ENCODE peak calls at places on chromosomes 3 and 15, in nine cellular contexts. F is cardiac muscle cell; T is GM12864; O is dorsolateral prefrontal cortex; Q is CD8-positive, alpha-beta T cell; W is mesenchymal stem cell; Y is GM23248; R is ovary; N is LNCaP clone FGC. U is an unnamed sample.

GRCh38 chr3:148991219-148992026 is at the start of gene GYG1:
- DNase-seq in N (peak), T (peak), Q (peak), R (peak), O (peak), F (peak), W (peak), Y (peak), U (peak)

GRCh38 chr3:58051196-58051595 is 43.0 kb downstream of the FLNB start:
- DNase-seq in Y (peak), N (no peak), F (no peak), T (no peak), Q (no peak), R (peak), W (peak), O (no peak), U (no peak)

GRCh38 chr3:33440328-33440577 is at the start of gene UBP1:
- DNase-seq in Q (no peak), Y (no peak), R (peak), T (no peak), O (no peak), F (no peak), N (no peak), W (no peak), U (no peak)

GRCh38 chr3:150292891-150293290 is 115.2 kb upstream of the TSC22D2 start:
- DNase-seq in T (no peak), Q (no peak), Y (peak), F (no peak), R (no peak), N (no peak), W (peak), O (no peak), U (no peak)

GRCh38 chr3:185280572-185281365 is 26.9 kb upstream of the EHHADH start:
- DNase-seq in N (no peak), Q (no peak), W (peak), R (no peak), O (no peak), T (no peak), Y (peak), F (peak), U (peak)

GRCh38 chr3:188792788-188793187 is 379.0 kb upstream of the TPRG1 start:
- DNase-seq in Q (no peak), R (no peak), O (peak), W (no peak), T (no peak), F (peak), N (no peak), Y (peak), U (no peak)

GRCh38 chr3:15330031-15330596 is 2.3 kb downstream of the SH3BP5 start:
- DNase-seq in Y (peak), O (no peak), R (peak), Q (no peak), F (no peak), N (no peak), W (no peak), T (no peak), U (no peak)

GRCh38 chr3:3998140-3998977 is 199.1 kb downstream of the LRRN1 start:
- DNase-seq in Y (peak), N (peak), Q (no peak), O (no peak), W (peak), F (peak), R (no peak), T (peak), U (peak)

GRCh38 chr15:59501531-59502113 is 63.6 kb downstream of the FAM81A start:
- DNase-seq in Y (peak), W (peak), F (peak), Q (no peak), T (peak), N (no peak), O (peak), R (no peak), U (peak)

GRCh38 chr15:68794307-68794706 is 26.4 kb downstream of the ANP32A start:
- DNase-seq in Q (no peak), T (no peak), F (no peak), R (no peak), O (no peak), Y (no peak), N (no peak), W (no peak), U (no peak)

GRCh38 chr15:73021139-73021621 is 31.1 kb upstream of the NEO1 start:
- DNase-seq in W (peak), O (no peak), Y (no peak), N (no peak), T (no peak), Q (no peak), R (no peak), F (peak), U (peak)

GRCh38 chr15:81942157-81942556 is 103.7 kb downstream of the MEX3B start:
- DNase-seq in N (no peak), O (no peak), T (no peak), W (no peak), Q (no peak), Y (no peak), F (no peak), R (no peak), U (no peak)

GRCh38 chr15:98025237-98025636 is 64.7 kb downstream of the ARRDC4 start:
- DNase-seq in Y (peak), O (no peak), N (no peak), Q (no peak), F (no peak), W (no peak), R (no peak), T (no peak), U (no peak)

GRCh38 chr15:92877000-92877399 is 23.1 kb upstream of the CHD2 start:
- DNase-seq in N (no peak), R (no peak), Q (no peak), O (no peak), F (no peak), W (no peak), T (no peak), Y (no peak), U (no peak)

GRCh38 chr3:162390891-162391290 is 894.3 kb downstream of the OTOL1 start:
- DNase-seq in Y (peak), O (no peak), N (no peak), Q (no peak), R (no peak), F (no peak), W (peak), T (no peak), U (no peak)

GRCh38 chr3:128006471-128007424 is 45.5 kb upstream of the SEC61A1 start:
- DNase-seq in R (no peak), W (no peak), F (no peak), Y (peak), O (no peak), Q (no peak), N (no peak), T (no peak), U (no peak)

GRCh38 chr3:123834631-123835030 is 49.5 kb downstream of the MYLK start:
- DNase-seq in T (no peak), F (no peak), Y (peak), R (no peak), Q (no peak), O (no peak), N (no peak), W (peak), U (no peak)

GRCh38 chr3:138600341-138600740 is 6.3 kb upstream of the CEP70 start:
- DNase-seq in F (no peak), N (no peak), Q (no peak), R (no peak), O (no peak), Y (peak), W (no peak), T (no peak), U (no peak)

DNA sequence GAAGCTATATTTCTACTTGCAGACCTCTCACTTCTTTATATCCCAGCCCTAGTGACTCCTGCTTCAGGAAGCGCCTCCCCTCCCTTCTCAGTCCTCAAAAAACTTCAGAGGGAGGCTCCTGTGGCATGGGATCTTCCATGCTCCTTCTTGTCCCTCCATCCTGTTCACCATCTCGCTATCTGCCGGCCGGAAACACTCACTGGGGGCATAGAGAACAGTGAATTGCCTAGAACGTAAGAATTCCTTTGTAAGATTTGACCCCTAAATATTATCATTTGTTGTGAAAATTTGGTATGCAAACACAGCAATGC is 218.6 kb upstream of the ATP10A start:
- DNase-seq in W (no peak), T (no peak), Y (no peak), O (no peak), R (no peak), N (no peak), F (no peak), Q (no peak), U (no peak)
- H3K4me3 ChIP-seq in W (no peak), T (no peak), Y (no peak), O (peak), R (no peak), N (peak), F (no peak), Q (peak), U (peak)

DNA sequence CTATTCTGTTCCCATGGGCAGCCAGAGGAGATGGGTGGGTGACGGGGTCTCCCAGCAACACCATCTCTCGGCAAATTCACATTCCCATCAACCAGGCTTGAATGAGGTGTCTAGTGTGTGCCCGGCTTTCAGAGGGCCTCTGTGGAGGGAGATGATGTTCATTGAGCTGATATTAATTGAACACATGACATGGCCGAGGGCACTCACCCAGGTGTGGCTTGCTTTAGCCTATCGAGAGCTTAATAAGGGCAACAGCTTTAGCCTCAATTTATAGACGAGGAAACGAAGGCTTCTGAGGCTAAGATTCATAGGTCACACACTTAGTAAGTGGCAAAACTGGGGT is 287.9 kb downstream of the UACA start:
- DNase-seq in Q (no peak), Y (no peak), F (no peak), R (no peak), W (no peak), O (no peak), T (no peak), N (no peak), U (no peak)
- H3K4me3 ChIP-seq in Q (peak), Y (peak), F (no peak), R (no peak), W (peak), O (peak), T (no peak), N (no peak), U (no peak)

DNA sequence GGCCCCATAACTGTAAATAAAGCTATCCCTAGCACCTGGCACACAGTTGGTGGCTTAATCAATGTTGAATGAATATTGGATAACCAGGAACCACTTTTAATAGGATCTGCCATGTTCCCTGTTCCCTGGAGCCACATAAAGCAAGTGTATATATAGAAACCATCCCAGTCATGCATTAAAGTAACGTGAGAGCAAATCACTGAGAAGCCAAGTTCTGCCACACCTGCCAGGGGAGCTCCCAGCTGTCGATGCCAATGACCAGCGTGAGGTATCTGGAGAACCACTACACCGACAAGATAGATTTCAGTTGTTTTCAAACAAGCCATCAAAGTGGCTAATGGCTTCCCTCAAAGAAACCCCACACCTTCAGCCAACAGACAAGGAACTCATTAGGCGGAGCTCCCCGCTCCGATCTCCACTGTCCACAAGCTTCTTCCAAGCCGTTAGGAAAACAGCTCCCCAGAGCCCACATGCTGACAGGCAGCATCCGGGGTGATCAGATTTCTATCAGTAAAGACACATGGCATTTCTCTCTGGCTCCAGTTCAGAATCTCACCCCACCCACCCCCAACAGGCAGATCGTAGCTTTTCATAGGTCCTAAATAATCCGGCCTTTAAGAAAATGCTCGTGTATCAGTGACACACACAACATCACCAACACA is 54.3 kb upstream of the SPATA12 start:
- DNase-seq in W (no peak), N (no peak), Q (no peak), R (no peak), O (no peak), T (no peak), F (no peak), Y (no peak), U (no peak)
- H3K4me3 ChIP-seq in W (peak), N (no peak), Q (no peak), R (no peak), O (no peak), T (no peak), F (no peak), Y (no peak), U (no peak)

GRCh38 chr15:79167776-79168175 is 77.2 kb upstream of the RASGRF1 start:
- DNase-seq in R (no peak), O (no peak), Q (no peak), T (no peak), W (no peak), Y (no peak), F (no peak), N (no peak), U (no peak)

GRCh38 chr15:79171320-79172031 is 80.9 kb upstream of the RASGRF1 start:
- DNase-seq in N (no peak), R (no peak), Q (no peak), T (no peak), F (no peak), O (no peak), W (no peak), Y (no peak), U (no peak)

GRCh38 chr15:79168922-79169322 is 78.3 kb upstream of the RASGRF1 start:
- DNase-seq in N (no peak), W (peak), T (no peak), Q (no peak), F (peak), R (no peak), O (peak), Y (peak), U (no peak)

GRCh38 chr15:79170256-79170664 is 79.7 kb upstream of the RASGRF1 start:
- DNase-seq in W (peak), Y (peak), F (no peak), T (no peak), R (no peak), Q (no peak), N (peak), O (no peak), U (no peak)

GRCh38 chr15:79169531-79170123 is 79.0 kb upstream of the RASGRF1 start:
- DNase-seq in T (no peak), F (no peak), Q (no peak), O (no peak), N (no peak), R (no peak), W (no peak), Y (peak), U (no peak)
- H3K4me3 ChIP-seq in T (no peak), F (no peak), Q (no peak), O (no peak), N (no peak), R (no peak), W (no peak), Y (no peak), U (no peak)

DNA sequence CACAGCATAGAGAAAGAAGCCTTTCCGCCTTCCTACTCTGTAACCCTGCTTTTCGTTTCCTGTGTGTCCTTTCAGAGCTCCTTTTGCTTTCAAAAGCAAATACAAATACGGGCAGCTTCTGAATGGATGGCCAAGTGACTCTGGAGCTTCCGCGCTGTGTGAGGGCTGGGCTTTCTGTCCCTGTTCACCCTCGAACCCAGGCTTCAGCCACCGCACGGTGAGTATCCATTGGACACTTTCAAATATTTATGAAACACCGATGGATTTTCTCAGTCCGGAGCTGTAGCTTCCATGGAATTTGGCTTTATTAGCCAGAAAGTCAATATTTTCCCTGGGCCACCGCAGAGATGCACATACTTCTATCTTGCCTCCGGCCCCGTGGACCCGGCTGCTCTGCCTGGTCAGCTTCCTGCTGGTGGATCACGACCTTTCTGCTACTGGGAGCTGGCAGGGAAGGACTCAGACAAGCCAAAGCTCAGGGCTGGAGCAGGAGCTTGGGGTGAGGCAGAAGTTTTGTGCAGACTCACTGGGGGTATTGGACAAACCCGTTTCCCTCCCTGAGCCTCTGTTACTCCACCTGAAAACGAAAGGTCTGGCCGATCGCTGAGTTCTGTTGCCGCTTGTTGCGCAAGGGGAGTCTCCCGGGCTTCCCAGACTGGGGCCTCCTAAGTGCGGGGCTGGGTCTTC is 63.6 kb downstream of the LINGO1 start:
- DNase-seq in Y (no peak), Q (no peak), O (no peak), N (no peak), T (no peak), F (no peak), W (peak), R (peak), U (no peak)
- H3K4me3 ChIP-seq in Y (no peak), Q (no peak), O (peak), N (no peak), T (no peak), F (no peak), W (peak), R (peak), U (no peak)

DNA sequence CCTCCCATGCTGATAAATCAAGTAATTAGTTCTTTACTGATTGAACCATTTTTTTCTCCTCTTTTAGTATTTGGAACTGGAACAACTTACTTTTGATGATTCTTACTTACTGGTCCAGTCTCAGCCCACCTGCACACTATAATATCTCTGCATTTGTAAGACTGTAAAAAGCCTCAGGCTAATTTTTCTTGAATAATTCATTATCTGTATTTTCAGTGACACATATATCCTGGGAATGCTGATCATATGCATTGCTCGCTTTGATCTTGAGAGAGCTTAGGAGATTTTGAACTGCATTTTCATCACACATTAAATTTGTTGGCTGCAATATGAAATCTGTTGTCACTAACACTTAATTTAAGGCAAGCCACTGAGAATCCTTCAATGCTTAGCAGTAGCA is 760.6 kb downstream of the EDEM1 start:
- DNase-seq in O (no peak), N (no peak), Y (no peak), R (no peak), Q (no peak), T (no peak), W (no peak), F (no peak), U (no peak)
- H3K4me3 ChIP-seq in O (no peak), N (no peak), Y (no peak), R (no peak), Q (no peak), T (no peak), W (no peak), F (no peak), U (no peak)

GRCh38 chr3:71721002-71721401 is 4.2 kb downstream of the EIF4E3 start:
- DNase-seq in R (no peak), F (no peak), Y (no peak), N (no peak), T (no peak), O (no peak), Q (no peak), W (no peak), U (no peak)

GRCh38 chr3:71723452-71724170 is 1.6 kb downstream of the EIF4E3 start:
- DNase-seq in F (no peak), Y (no peak), Q (peak), N (no peak), W (no peak), O (no peak), T (no peak), R (no peak), U (no peak)

GRCh38 chr3:71724171-71724453 is 1.1 kb downstream of the EIF4E3 start:
- DNase-seq in T (no peak), Q (no peak), N (no peak), O (no peak), R (no peak), Y (no peak), F (no peak), W (no peak), U (no peak)

GRCh38 chr3:71721721-71722157 is 3.5 kb downstream of the EIF4E3 start:
- DNase-seq in R (no peak), Q (peak), W (no peak), N (no peak), F (no peak), O (no peak), Y (no peak), T (no peak), U (no peak)

DNA sequence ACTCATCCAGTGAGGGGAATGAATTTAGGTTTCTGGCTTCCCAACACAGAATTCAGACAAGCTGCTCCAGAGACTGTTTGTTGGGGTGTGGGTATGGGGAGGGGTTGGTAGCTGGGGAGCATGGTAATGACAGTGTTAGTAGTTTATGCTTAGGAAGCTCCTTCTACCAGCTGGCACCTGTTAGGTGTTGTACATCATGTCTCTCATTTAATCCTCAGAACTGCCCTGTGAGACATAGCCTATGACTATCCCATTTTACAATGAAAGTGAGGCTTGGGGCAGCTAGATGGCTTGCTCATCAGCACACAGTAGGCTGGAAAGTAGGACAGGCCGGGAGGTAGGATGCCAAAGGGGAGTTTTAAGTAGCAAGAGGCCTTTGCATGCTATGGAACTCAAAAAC is 2.5 kb downstream of the EIF4E3 start:
- DNase-seq in R (no peak), N (no peak), F (no peak), Y (no peak), Q (no peak), O (no peak), T (no peak), W (no peak), U (no peak)
- H3K4me3 ChIP-seq in R (no peak), N (no peak), F (no peak), Y (no peak), Q (peak), O (no peak), T (no peak), W (no peak), U (no peak)

GRCh38 chr15:100973351-100974034 is 54.3 kb downstream of the LRRK1 start:
- DNase-seq in N (no peak), O (no peak), T (no peak), W (peak), Q (no peak), Y (no peak), F (peak), R (no peak), U (no peak)
- H3K4me3 ChIP-seq in N (no peak), O (peak), T (no peak), W (peak), Q (no peak), Y (no peak), F (peak), R (peak), U (peak)